ENCODE peak calls at places on chromosomes 5 and 9, in four cellular contexts. D is HCT116, Q is breast epithelium, H is A549. Z is an unnamed sample.
A peak's percentile ranks its signal among the peaks of the same experiment; 100 is the strongest.

GRCh38 chr5:148237795-148238194 is 530 bp upstream of the MARCOL start:
- DNase-seq in Q (no peak), H (peak; percentile 20), D (no peak), Z (no peak)

GRCh38 chr5:150451594-150451993 is 2.1 kb upstream of the RPS14 start:
- DNase-seq in D (no peak), H (no peak), Q (no peak), Z (no peak)

GRCh38 chr9:93081081-93081529 is 14.9 kb upstream of the CARD19 start:
- DNase-seq in D (no peak), Q (peak; percentile 33), H (no peak), Z (no peak)

GRCh38 chr9:137254624-137255447 is at the start of gene NELFB:
- DNase-seq in H (peak; percentile 83), D (no peak), Q (peak; percentile 92), Z (no peak)

GRCh38 chr9:134525841-134526797 is 115.5 kb upstream of the COL5A1 start:
- DNase-seq in H (no peak), Q (peak; percentile 45), D (no peak), Z (no peak)

GRCh38 chr9:93684806-93685553 is 108.6 kb downstream of the PHF2 start:
- DNase-seq in Q (no peak), D (no peak), H (no peak), Z (no peak)

GRCh38 chr5:92627186-92627585 is 953.8 kb downstream of the NR2F1-AS1 start:
- DNase-seq in Q (no peak), H (no peak), D (no peak), Z (no peak)

GRCh38 chr5:137737349-137738256 is 1.7 kb upstream of the KLHL3 start:
- DNase-seq in H (no peak), D (no peak), Q (no peak), Z (no peak)

GRCh38 chr5:41346609-41347008 is 133.3 kb upstream of the C6 start:
- DNase-seq in Q (no peak), H (peak; percentile 12), D (peak; percentile 3), Z (no peak)

GRCh38 chr5:57497733-57498132 is 15.1 kb upstream of the ACTBL2 start:
- DNase-seq in D (no peak), H (no peak), Q (no peak), Z (no peak)

GRCh38 chr5:36637101-36637500 is 30.7 kb downstream of the SLC1A3 start:
- DNase-seq in Q (no peak), H (no peak), D (no peak), Z (no peak)

GRCh38 chr9:130196643-130197042 is 24.4 kb downstream of the NCS1 start:
- DNase-seq in Q (no peak), H (no peak), D (no peak), Z (no peak)

GRCh38 chr9:76353280-76353679 is 40.9 kb downstream of the RFK start:
- DNase-seq in H (no peak), D (no peak), Q (no peak), Z (no peak)

GRCh38 chr5:125100342-125100741 is 353.9 kb upstream of the ZNF608 start:
- DNase-seq in H (no peak), D (no peak), Q (no peak), Z (no peak)

GRCh38 chr9:70553718-70554673 is 139.5 kb upstream of the KLF9 start:
- DNase-seq in Q (no peak), H (no peak), D (no peak), Z (peak; percentile 57)

GRCh38 chr9:7967851-7968250 is 168.3 kb upstream of the DMAC1 start:
- DNase-seq in Q (no peak), H (no peak), D (no peak), Z (peak; percentile 5)

GRCh38 chr9:27861887-27862286 is 288.6 kb upstream of the C9orf72 start:
- DNase-seq in Q (no peak), H (no peak), D (no peak), Z (no peak)

GRCh38 chr9:126658964-126659555 is 45.3 kb downstream of the LMX1B start:
- DNase-seq in D (no peak), H (no peak), Q (no peak), Z (no peak)

GRCh38 chr5:59036274-59036961 is 453.5 kb downstream of the RAB3C start:
- DNase-seq in Q (no peak), D (peak; percentile 28), H (peak; percentile 95), Z (no peak)

GRCh38 chr5:32182463-32183081 is 8.5 kb upstream of the GOLPH3 start:
- DNase-seq in Q (no peak), H (no peak), D (no peak), Z (no peak)

GRCh38 chr5:150075806-150076205 is 10.5 kb downstream of the CSF1R start:
- DNase-seq in Q (no peak), H (peak; percentile 17), D (no peak), Z (no peak)

GRCh38 chr9:28158451-28158850 is 585.2 kb upstream of the C9orf72 start:
- DNase-seq in D (no peak), H (no peak), Q (no peak), Z (no peak)

GRCh38 chr5:171703116-171703515 is 82.5 kb upstream of the SMIM23 start:
- DNase-seq in Q (no peak), D (no peak), H (no peak), Z (no peak)

GRCh38 chr5:116559673-116560164 is 14.9 kb downstream of the SEMA6A start:
- DNase-seq in Q (no peak), H (no peak), D (no peak), Z (no peak)

GRCh38 chr9:14309403-14309802 is 4.5 kb downstream of the NFIB start:
- DNase-seq in H (peak; percentile 23), D (no peak), Q (no peak), Z (no peak)

GRCh38 chr5:176394881-176395675 is 6.5 kb downstream of the HIGD2A start:
- DNase-seq in D (no peak), Q (no peak), H (no peak), Z (no peak)

GRCh38 chr5:175102717-175103116 is 341.3 kb downstream of the DRD1 start:
- DNase-seq in H (no peak), D (no peak), Q (no peak), Z (no peak)

GRCh38 chr5:142357469-142358090 is 32.8 kb upstream of the SPRY4 start:
- DNase-seq in Q (no peak), H (no peak), D (no peak), Z (no peak)

GRCh38 chr9:128920381-128921058 is at the start of gene PHYHD1:
- DNase-seq in Q (no peak), D (no peak), H (no peak), Z (no peak)

GRCh38 chr5:438481-438981 is 4.4 kb upstream of the EXOC3 start:
- DNase-seq in Q (peak; percentile 49), H (no peak), D (no peak), Z (no peak)

GRCh38 chr9:36189978-36190377 is 743 bp upstream of the CLTA start:
- DNase-seq in H (peak; percentile 56), Q (no peak), D (no peak), Z (no peak)

GRCh38 chr5:56908942-56909293 is 478 bp upstream of the SETD9 start:
- DNase-seq in H (no peak), D (peak; percentile 12), Q (peak; percentile 79), Z (no peak)

GRCh38 chr5:135343417-135343816 is 55.6 kb downstream of the MACROH2A1 start:
- DNase-seq in H (no peak), D (no peak), Q (no peak), Z (no peak)

GRCh38 chr5:143431789-143432188 is 28.3 kb upstream of the NR3C1 start:
- DNase-seq in H (no peak), Q (no peak), D (no peak), Z (no peak)

GRCh38 chr5:141010047-141010793 is 41.0 kb upstream of the PCDHB1 start:
- DNase-seq in Q (no peak), H (no peak), D (no peak), Z (no peak)

GRCh38 chr5:54867310-54867944 is 118.0 kb downstream of the ESM1 start:
- DNase-seq in H (peak; percentile 50), Q (no peak), D (peak; percentile 38), Z (no peak)

GRCh38 chr5:81429363-81429762 is 35.4 kb upstream of the ACOT12 start:
- DNase-seq in H (no peak), Q (no peak), D (no peak), Z (no peak)

GRCh38 chr5:130189961-130190360 is 285.7 kb downstream of the CHSY3 start:
- DNase-seq in D (peak; percentile 12), H (no peak), Q (no peak), Z (no peak)

GRCh38 chr5:39501403-39501802 is 76.6 kb upstream of the DAB2 start:
- DNase-seq in Q (no peak), H (peak; percentile 32), D (no peak), Z (no peak)

DNA sequence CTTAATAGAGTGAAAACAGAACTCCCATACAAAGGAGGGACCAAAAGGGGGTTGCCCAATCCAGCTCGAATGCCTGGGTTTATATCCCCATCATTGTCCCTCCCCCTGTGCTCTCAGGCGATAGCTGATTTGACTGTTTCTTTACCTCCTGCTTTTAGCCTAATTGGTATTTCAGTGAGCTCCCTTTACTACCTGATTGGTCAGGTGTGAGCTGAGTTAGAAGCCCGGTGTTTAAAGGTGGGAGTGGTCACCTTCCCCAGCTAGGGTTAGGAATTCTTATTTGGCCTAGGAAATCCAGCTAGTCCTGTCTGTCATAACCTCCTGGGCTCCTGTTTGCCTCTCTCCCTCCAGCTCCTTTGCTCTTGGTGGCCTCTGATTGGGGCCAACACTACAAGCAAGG is 53.5 kb upstream of the RPL26L1 start:
- DNase-seq in H (no peak), D (no peak), Q (no peak), Z (no peak)
- H3K4me1 ChIP-seq in H (peaks cover 89% of the 10 kb centered on the region), D (peaks cover 35% of the 10 kb centered on the region), Q (no peaks in the 10 kb centered on the region), Z (peaks cover 4% of the 10 kb centered on the region)

GRCh38 chr9:114656301-114656700 is 1.3 kb downstream of the TEX53 start:
- DNase-seq in Q (no peak), D (no peak), H (no peak), Z (no peak)
- H3K4me1 ChIP-seq in Q (no peaks in the 10 kb centered on the region), D (peaks cover 5% of the 10 kb centered on the region), H (peaks cover 3% of the 10 kb centered on the region), Z (no peaks in the 10 kb centered on the region)

GRCh38 chr5:67015577-67016290 is 180.9 kb downstream of the CD180 start:
- DNase-seq in H (no peak), Q (no peak), D (no peak), Z (no peak)
- H3K4me1 ChIP-seq in H (peaks cover 47% of the 10 kb centered on the region), Q (no peaks in the 10 kb centered on the region), D (no peaks in the 10 kb centered on the region), Z (peaks cover 3% of the 10 kb centered on the region)

GRCh38 chr9:38043931-38044623 is 24.9 kb downstream of the SHB start:
- DNase-seq in H (no peak), D (no peak), Q (no peak), Z (no peak)
- H3K4me1 ChIP-seq in H (peaks cover 85% of the 10 kb centered on the region), D (peaks cover 95% of the 10 kb centered on the region), Q (no peaks in the 10 kb centered on the region), Z (peaks cover 9% of the 10 kb centered on the region)

GRCh38 chr9:695252-695651 is 146.2 kb upstream of the DMRT1 start:
- DNase-seq in H (no peak), D (no peak), Q (no peak), Z (no peak)

GRCh38 chr9:698937-699336 is 142.6 kb upstream of the DMRT1 start:
- DNase-seq in H (no peak), D (no peak), Q (no peak), Z (no peak)

GRCh38 chr9:694499-695154 is 146.9 kb upstream of the DMRT1 start:
- DNase-seq in D (no peak), Q (no peak), H (peak; percentile 72), Z (no peak)

GRCh38 chr9:698276-698675 is 143.2 kb upstream of the DMRT1 start:
- DNase-seq in D (no peak), H (no peak), Q (no peak), Z (no peak)

GRCh38 chr9:696332-697090 is 145.0 kb upstream of the DMRT1 start:
- DNase-seq in H (peak; percentile 47), Q (no peak), D (no peak), Z (no peak)
- H3K4me1 ChIP-seq in H (peaks cover 64% of the 10 kb centered on the region), Q (peaks cover 14% of the 10 kb centered on the region), D (peaks cover 5% of the 10 kb centered on the region), Z (peaks cover 1% of the 10 kb centered on the region)

Z was measured in iPS DF 6.9.